ENCODE peak calls at places on chromosomes 5 and 9, in six cellular contexts. X, G, Z, H, U and R are unnamed samples.

GRCh38 chr5:170892201-170892600 is 30.4 kb downstream of the RANBP17 start:
- DNase-seq in X (no peak), G (peak; percentile 14), Z (no peak), H (peak; percentile 62), U (no peak), R (peak; percentile 46)

GRCh38 chr9:121545148-121545874 is 45.7 kb upstream of the GGTA1 start:
- DNase-seq in X (no peak), G (no peak), Z (no peak), H (no peak), U (no peak), R (no peak)

GRCh38 chr5:157930710-157931109 is 71.8 kb upstream of the CLINT1 start:
- DNase-seq in X (no peak), G (no peak), Z (no peak), H (no peak), U (no peak), R (no peak)

GRCh38 chr5:176134529-176135223 is 103.5 kb upstream of the SIMC1 start:
- DNase-seq in X (no peak), G (no peak), Z (no peak), H (no peak), U (no peak), R (no peak)

GRCh38 chr5:104400941-104401340 is 838.4 kb upstream of the NUDT12 start:
- DNase-seq in X (no peak), G (no peak), Z (no peak), H (no peak), U (no peak), R (no peak)

GRCh38 chr9:5468850-5469249 is 18.5 kb downstream of the CD274 start:
- DNase-seq in X (no peak), G (peak; percentile 22), Z (no peak), H (no peak), U (no peak), R (no peak)

GRCh38 chr9:115127191-115127817 is 9.3 kb upstream of the TNC start:
- DNase-seq in X (no peak), G (peak; percentile 62), Z (no peak), H (peak; percentile 91), U (peak; percentile 62), R (peak; percentile 74)

GRCh38 chr5:76818844-76819831 is at the start of gene F2RL1:
- DNase-seq in X (no peak), G (peak; percentile 61), Z (peak; percentile 66), H (peak; percentile 99), U (peak; percentile 60), R (peak; percentile 91)

GRCh38 chr9:134547161-134548100 is 94.2 kb upstream of the COL5A1 start:
- DNase-seq in X (no peak), G (no peak), Z (peak; percentile 67), H (no peak), U (no peak), R (peak; percentile 70)

GRCh38 chr9:95854386-95855015 is 21.0 kb upstream of the ERCC6L2 start:
- DNase-seq in X (peak; percentile 33), G (peak; percentile 69), Z (no peak), H (peak; percentile 29), U (peak; percentile 59), R (peak; percentile 27)

GRCh38 chr9:20621553-20622329 is 558 bp downstream of the MLLT3 start:
- DNase-seq in X (no peak), G (peak; percentile 75), Z (peak; percentile 89), H (peak; percentile 70), U (peak; percentile 75), R (peak; percentile 92)

GRCh38 chr5:164277720-164278119 is 772.3 kb downstream of the MAT2B start:
- DNase-seq in X (no peak), G (peak; percentile 51), Z (no peak), H (peak; percentile 68), U (no peak), R (peak; percentile 46)

GRCh38 chr5:178738513-178738912 is 8.1 kb upstream of the ZNF354A start:
- DNase-seq in X (no peak), G (no peak), Z (no peak), H (peak; percentile 31), U (no peak), R (no peak)

GRCh38 chr5:36090033-36090432 is 23.4 kb upstream of the UGT3A2 start:
- DNase-seq in X (no peak), G (peak; percentile 8), Z (no peak), H (peak; percentile 62), U (peak; percentile 77), R (no peak)

GRCh38 chr9:110148384-110148783 is 59.6 kb downstream of the C9orf152 start:
- DNase-seq in X (no peak), G (no peak), Z (no peak), H (no peak), U (no peak), R (no peak)

GRCh38 chr5:143395638-143396352 is 7.7 kb downstream of the NR3C1 start:
- DNase-seq in X (no peak), G (peak; percentile 25), Z (no peak), H (peak; percentile 45), U (no peak), R (peak; percentile 34)

GRCh38 chr5:116518423-116518822 is 56.2 kb downstream of the SEMA6A start:
- DNase-seq in X (no peak), G (no peak), Z (no peak), H (peak; percentile 76), U (no peak), R (no peak)

GRCh38 chr9:16458696-16459420 is 411.6 kb downstream of the BNC2 start:
- DNase-seq in X (no peak), G (peak; percentile 50), Z (no peak), H (peak; percentile 89), U (no peak), R (no peak)

GRCh38 chr9:114174557-114174875 is 19.2 kb downstream of the COL27A1 start:
- DNase-seq in X (no peak), G (no peak), Z (no peak), H (no peak), U (no peak), R (no peak)

GRCh38 chr5:150246424-150246823 is 43.1 kb downstream of the CAMK2A start:
- DNase-seq in X (no peak), G (no peak), Z (no peak), H (no peak), U (no peak), R (no peak)
- TF ChIP-seq CTCF in X (no peak), G (no peak), Z (no peak), H (no peak), U (no peak), R (no peak)

DNA sequence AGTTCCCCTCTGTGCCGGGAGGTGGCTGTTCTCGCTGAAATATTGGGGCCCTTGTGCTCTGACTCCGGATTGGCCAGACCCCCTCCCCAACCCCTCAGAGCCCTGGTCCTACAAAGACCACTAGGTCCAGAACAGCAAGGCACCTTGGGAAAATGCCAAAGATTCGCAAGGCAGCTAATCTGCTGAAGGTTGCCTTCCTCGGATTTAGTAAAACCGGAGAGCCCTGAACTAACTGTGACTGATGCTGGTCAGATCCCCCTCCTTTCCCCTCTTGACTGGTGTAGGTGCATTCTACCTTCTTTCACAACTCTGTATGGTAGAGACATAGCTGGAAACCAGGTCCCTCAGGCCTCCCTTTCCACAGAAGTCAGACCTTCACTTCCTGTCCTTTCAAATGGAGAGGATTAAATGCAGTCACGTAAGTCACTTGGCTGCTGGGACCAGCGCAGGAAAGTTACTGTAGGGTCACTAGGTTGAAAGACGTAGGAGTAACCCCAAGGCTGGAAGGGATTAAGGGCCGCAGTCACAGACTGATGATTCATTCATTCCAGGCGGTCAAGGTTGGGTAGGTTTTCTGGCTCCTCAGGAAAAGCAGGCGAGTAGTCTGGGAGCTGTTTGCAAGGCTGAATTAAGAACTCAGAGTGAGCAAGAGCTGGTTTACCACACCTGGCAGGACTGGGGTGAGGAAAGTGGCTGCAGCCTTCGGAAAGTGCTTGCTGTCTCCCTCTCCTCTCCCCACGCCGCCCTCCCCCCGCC is 5.3 kb downstream of the BARX1 start:
- DNase-seq in X (no peak), G (no peak), Z (no peak), H (peak; percentile 32), U (no peak), R (peak; percentile 92)
- TF ChIP-seq CTCF in X (no peak), G (no peak), Z (no peak), H (no peak), U (no peak), R (no peak)

GRCh38 chr9:76459691-76460635 is 981 bp downstream of the GCNT1 start:
- DNase-seq in X (no peak), G (peak; percentile 69), Z (peak; percentile 66), H (peak; percentile 61), U (peak; percentile 23), R (peak; percentile 89)
- TF ChIP-seq CTCF in X (peak; percentile 46), G (peak; percentile 50), Z (no peak), H (peak; percentile 54), U (no peak), R (peak; percentile 39)

GRCh38 chr5:86974910-86975309 is 292.8 kb upstream of the RASA1 start:
- DNase-seq in X (no peak), G (peak; percentile 15), Z (no peak), H (no peak), U (no peak), R (no peak)

GRCh38 chr5:86968311-86968753 is 299.4 kb upstream of the RASA1 start:
- DNase-seq in X (peak; percentile 24), G (peak; percentile 78), Z (no peak), H (peak; percentile 49), U (peak; percentile 70), R (peak; percentile 22)

GRCh38 chr5:86971034-86971511 is 296.6 kb upstream of the RASA1 start:
- DNase-seq in X (no peak), G (peak; percentile 35), Z (no peak), H (peak; percentile 45), U (peak; percentile 44), R (no peak)
- TF ChIP-seq CTCF in X (peak; percentile 31), G (peak; percentile 29), Z (no peak), H (peak; percentile 41), U (peak; percentile 56), R (peak; percentile 32)

GRCh38 chr5:73135021-73135420 is 14.6 kb downstream of the TMEM171 start:
- DNase-seq in X (no peak), G (no peak), Z (no peak), H (no peak), U (no peak), R (no peak)

GRCh38 chr5:73132759-73133158 is 12.4 kb downstream of the TMEM171 start:
- DNase-seq in X (no peak), G (no peak), Z (no peak), H (no peak), U (no peak), R (no peak)

GRCh38 chr5:73137575-73138530 is 17.5 kb downstream of the TMEM171 start:
- DNase-seq in X (no peak), G (no peak), Z (no peak), H (peak; percentile 68), U (no peak), R (no peak)

GRCh38 chr5:73136277-73136606 is 15.9 kb downstream of the TMEM171 start:
- DNase-seq in X (no peak), G (no peak), Z (no peak), H (no peak), U (no peak), R (no peak)

DNA sequence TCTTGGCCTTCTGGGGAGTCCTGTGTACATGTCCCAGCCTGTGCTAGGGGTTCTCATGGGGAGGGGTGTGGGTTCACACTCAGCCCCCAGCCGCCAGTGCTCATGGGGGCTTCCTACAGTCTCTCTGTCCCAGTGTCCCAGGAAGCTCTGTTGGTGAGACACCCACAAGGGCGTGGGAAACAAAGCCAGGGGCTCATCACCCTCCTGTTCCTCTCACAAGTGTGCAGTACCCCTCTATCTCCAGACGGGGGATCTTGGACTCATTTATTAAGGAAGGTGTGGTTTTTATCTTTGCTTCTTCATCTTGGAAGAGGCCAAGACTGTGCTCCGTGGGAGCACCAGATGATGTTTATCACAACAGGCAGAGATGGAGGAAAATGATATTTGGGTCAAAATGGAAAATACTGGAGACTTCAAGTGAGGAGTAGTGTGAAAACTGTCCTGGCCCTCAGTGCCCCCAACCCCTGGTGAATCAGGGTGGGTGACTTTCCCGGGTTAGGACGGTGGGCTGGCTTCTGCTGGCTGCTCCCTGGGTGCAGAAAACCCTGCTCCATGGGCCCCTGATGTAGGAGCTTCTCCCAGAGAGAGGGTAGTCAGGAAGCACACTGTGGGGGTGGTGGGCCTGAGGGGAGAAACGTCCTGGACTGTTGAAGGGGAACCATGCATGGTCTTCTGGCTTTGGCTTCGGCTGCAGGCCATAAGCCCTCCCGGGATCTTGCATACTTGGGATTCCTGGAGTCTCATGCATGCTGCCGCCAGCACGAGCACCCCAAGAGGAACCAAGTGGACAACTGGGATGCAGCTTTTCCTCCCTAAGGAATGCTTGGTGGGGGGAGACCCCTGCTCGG is 15.3 kb downstream of the TMEM171 start:
- DNase-seq in X (peak; percentile 16), G (peak; percentile 28), Z (no peak), H (no peak), U (peak; percentile 61), R (peak; percentile 70)
- TF ChIP-seq CTCF in X (peak; percentile 68), G (peak; percentile 56), Z (no peak), H (no peak), U (peak; percentile 53), R (peak; percentile 50)